ENCODE peak calls at places on chromosome 14, in five cellular contexts. One of them, this sample, is unnamed.

GRCh38 chr14:67191768-67192290 is 2.6 kb downstream of the GARIN2 start:
- DNase-seq in MM.1S: no peak
- DNase-seq in astrocyte: peak; percentile 70
- DNase-seq in kidney: no peak
- DNase-seq in HCT116: no peak
- DNase-seq in this sample: no peak

GRCh38 chr14:72883963-72884362 is 9.9 kb downstream of the DPF3 start:
- DNase-seq in astrocyte: peak; percentile 32
- DNase-seq in kidney: no peak
- DNase-seq in MM.1S: no peak
- DNase-seq in HCT116: no peak
- DNase-seq in this sample: no peak

GRCh38 chr14:49972199-49972671 is 79.4 kb downstream of the ARF6 start:
- DNase-seq in MM.1S: peak; percentile 6
- DNase-seq in astrocyte: peak; percentile 66
- DNase-seq in HCT116: no peak
- DNase-seq in kidney: no peak
- DNase-seq in this sample: peak; percentile 74

GRCh38 chr14:64159588-64159987 is 134.6 kb downstream of the ESR2 start:
- DNase-seq in HCT116: no peak
- DNase-seq in astrocyte: no peak
- DNase-seq in MM.1S: no peak
- DNase-seq in kidney: no peak
- DNase-seq in this sample: no peak

GRCh38 chr14:73344304-73344703 is 107.0 kb downstream of the PAPLN start:
- DNase-seq in kidney: no peak
- DNase-seq in astrocyte: no peak
- DNase-seq in HCT116: no peak
- DNase-seq in MM.1S: no peak
- DNase-seq in this sample: no peak

GRCh38 chr14:59507063-59507751 is 22.9 kb downstream of the JKAMP start:
- DNase-seq in HCT116: peak; percentile 42
- DNase-seq in astrocyte: peak; percentile 10
- DNase-seq in kidney: no peak
- DNase-seq in MM.1S: peak; percentile 34
- DNase-seq in this sample: peak; percentile 70

GRCh38 chr14:59852350-59852749 is 18.2 kb downstream of the RTN1 start:
- DNase-seq in kidney: no peak
- DNase-seq in MM.1S: no peak
- DNase-seq in HCT116: no peak
- DNase-seq in astrocyte: no peak
- DNase-seq in this sample: no peak

GRCh38 chr14:73241481-73242165 is 4.3 kb downstream of the PAPLN start:
- DNase-seq in MM.1S: no peak
- DNase-seq in kidney: peak; percentile 85
- DNase-seq in HCT116: no peak
- DNase-seq in astrocyte: no peak
- DNase-seq in this sample: no peak

GRCh38 chr14:96138241-96138640 is 66.4 kb upstream of the BDKRB2 start:
- DNase-seq in HCT116: no peak
- DNase-seq in kidney: no peak
- DNase-seq in MM.1S: no peak
- DNase-seq in astrocyte: peak; percentile 14
- DNase-seq in this sample: peak; percentile 33

GRCh38 chr14:58717211-58717610 is 79.4 kb downstream of the DACT1 start:
- DNase-seq in HCT116: no peak
- DNase-seq in kidney: no peak
- DNase-seq in astrocyte: no peak
- DNase-seq in MM.1S: no peak
- DNase-seq in this sample: peak; percentile 13

GRCh38 chr14:78848234-78848820 is 678.2 kb downstream of the NRXN3 start:
- DNase-seq in astrocyte: peak; percentile 3
- DNase-seq in kidney: no peak
- DNase-seq in MM.1S: peak; percentile 29
- DNase-seq in HCT116: peak; percentile 18
- DNase-seq in this sample: peak; percentile 33

GRCh38 chr14:75224561-75224960 is 48.1 kb upstream of the TMED10 start:
- DNase-seq in MM.1S: no peak
- DNase-seq in astrocyte: no peak
- DNase-seq in HCT116: no peak
- DNase-seq in kidney: no peak
- DNase-seq in this sample: peak; percentile 53

GRCh38 chr14:98949506-98950135 is 322.4 kb downstream of the BCL11B start:
- DNase-seq in astrocyte: no peak
- DNase-seq in HCT116: no peak
- DNase-seq in MM.1S: no peak
- DNase-seq in kidney: no peak
- DNase-seq in this sample: no peak

GRCh38 chr14:81464253-81465001 is 64.3 kb upstream of the STON2 start:
- DNase-seq in MM.1S: peak; percentile 74
- DNase-seq in HCT116: peak; percentile 40
- DNase-seq in astrocyte: peak; percentile 26
- DNase-seq in kidney: no peak
- DNase-seq in this sample: peak; percentile 70

GRCh38 chr14:67883717-67884116 is 64.1 kb downstream of the RAD51B start:
- DNase-seq in kidney: no peak
- DNase-seq in HCT116: no peak
- DNase-seq in MM.1S: peak; percentile 12
- DNase-seq in astrocyte: no peak
- DNase-seq in this sample: peak; percentile 34

GRCh38 chr14:68675233-68675577 is 117.7 kb downstream of the ZFP36L1 start:
- DNase-seq in MM.1S: no peak
- DNase-seq in astrocyte: no peak
- DNase-seq in HCT116: no peak
- DNase-seq in kidney: no peak
- DNase-seq in this sample: no peak

GRCh38 chr14:101760138-101761011 is 1.1 kb upstream of the PPP2R5C start:
- DNase-seq in MM.1S: peak; percentile 85
- DNase-seq in astrocyte: peak; percentile 91
- DNase-seq in HCT116: peak; percentile 94
- DNase-seq in kidney: peak; percentile 100
- DNase-seq in this sample: peak; percentile 96

GRCh38 chr14:35556548-35556947 is 22.6 kb downstream of the INSM2 start:
- DNase-seq in HCT116: no peak
- DNase-seq in MM.1S: no peak
- DNase-seq in kidney: no peak
- DNase-seq in astrocyte: no peak
- DNase-seq in this sample: no peak

GRCh38 chr14:60349663-60350365 is 100.8 kb downstream of the PPM1A start:
- DNase-seq in astrocyte: peak; percentile 19
- DNase-seq in MM.1S: peak; percentile 55
- DNase-seq in kidney: no peak
- DNase-seq in HCT116: peak; percentile 39
- DNase-seq in this sample: peak; percentile 47

GRCh38 chr14:90553921-90554336 is 157.1 kb downstream of the CALM1 start:
- DNase-seq in kidney: peak; percentile 66
- DNase-seq in HCT116: no peak
- DNase-seq in MM.1S: no peak
- DNase-seq in astrocyte: no peak
- DNase-seq in this sample: no peak
- H3K9ac ChIP-seq in kidney: no peak overlapping the region
- H3K9ac ChIP-seq in HCT116: no peak overlapping the region
- H3K9ac ChIP-seq in MM.1S: no peak overlapping the region
- H3K9ac ChIP-seq in astrocyte: no peak overlapping the region
- H3K9ac ChIP-seq in this sample: no peak overlapping the region

GRCh38 chr14:51216602-51217001 is 23.4 kb upstream of the TMX1 start:
- DNase-seq in MM.1S: no peak
- DNase-seq in astrocyte: no peak
- DNase-seq in kidney: no peak
- DNase-seq in HCT116: no peak
- DNase-seq in this sample: no peak
- H3K9ac ChIP-seq in MM.1S: no peak overlapping the region
- H3K9ac ChIP-seq in astrocyte: no peak overlapping the region
- H3K9ac ChIP-seq in kidney: no peak overlapping the region
- H3K9ac ChIP-seq in HCT116: no peak overlapping the region
- H3K9ac ChIP-seq in this sample: no peak overlapping the region

GRCh38 chr14:54783660-54784015 is 119.0 kb downstream of the GCH1 start:
- DNase-seq in kidney: no peak
- DNase-seq in astrocyte: no peak
- DNase-seq in MM.1S: no peak
- DNase-seq in HCT116: no peak
- DNase-seq in this sample: no peak
- H3K9ac ChIP-seq in kidney: no peak overlapping the region
- H3K9ac ChIP-seq in astrocyte: no peak overlapping the region
- H3K9ac ChIP-seq in MM.1S: no peak overlapping the region
- H3K9ac ChIP-seq in HCT116: no peak overlapping the region
- H3K9ac ChIP-seq in this sample: no peak overlapping the region

GRCh38 chr14:94109915-94110250 is 653 bp upstream of the IFI27 start:
- DNase-seq in astrocyte: no peak
- DNase-seq in MM.1S: no peak
- DNase-seq in HCT116: no peak
- DNase-seq in kidney: no peak
- DNase-seq in this sample: no peak

GRCh38 chr14:94112513-94113060 is 2.1 kb downstream of the IFI27 start:
- DNase-seq in HCT116: no peak
- DNase-seq in astrocyte: no peak
- DNase-seq in kidney: no peak
- DNase-seq in MM.1S: no peak
- DNase-seq in this sample: no peak

GRCh38 chr14:94113073-94113472 is 2.5 kb downstream of the IFI27 start:
- DNase-seq in MM.1S: no peak
- DNase-seq in kidney: no peak
- DNase-seq in astrocyte: no peak
- DNase-seq in HCT116: no peak
- DNase-seq in this sample: no peak

GRCh38 chr14:94111276-94112095 is 950 bp downstream of the IFI27 start:
- DNase-seq in MM.1S: no peak
- DNase-seq in HCT116: no peak
- DNase-seq in astrocyte: no peak
- DNase-seq in kidney: peak; percentile 77
- DNase-seq in this sample: no peak

GRCh38 chr14:94110552-94111181 is at the start of gene IFI27:
- DNase-seq in HCT116: no peak
- DNase-seq in astrocyte: peak; percentile 43
- DNase-seq in kidney: no peak
- DNase-seq in MM.1S: no peak
- DNase-seq in this sample: no peak
- H3K9ac ChIP-seq in HCT116: no peak within 1 kb of the TSS
- H3K9ac ChIP-seq in astrocyte: no peak within 1 kb of the TSS
- H3K9ac ChIP-seq in kidney: peak within 1 kb of the TSS; percentile 29
- H3K9ac ChIP-seq in MM.1S: no peak within 1 kb of the TSS
- H3K9ac ChIP-seq in this sample: peak within 1 kb of the TSS; percentile 90

GRCh38 chr14:32939254-32940065 is 781 bp downstream of the NPAS3 start:
- DNase-seq in HCT116: no peak
- DNase-seq in MM.1S: no peak
- DNase-seq in kidney: peak; percentile 95
- DNase-seq in astrocyte: peak; percentile 75
- DNase-seq in this sample: peak; percentile 90

GRCh38 chr14:32938719-32939253 is at the start of gene NPAS3:
- DNase-seq in kidney: peak; percentile 69
- DNase-seq in MM.1S: no peak
- DNase-seq in astrocyte: no peak
- DNase-seq in HCT116: no peak
- DNase-seq in this sample: no peak

GRCh38 chr14:32940711-32941667 is 2.3 kb downstream of the NPAS3 start:
- DNase-seq in astrocyte: no peak
- DNase-seq in HCT116: no peak
- DNase-seq in kidney: no peak
- DNase-seq in MM.1S: no peak
- DNase-seq in this sample: no peak

GRCh38 chr14:32941668-32942065 is 3.0 kb downstream of the NPAS3 start:
- DNase-seq in MM.1S: no peak
- DNase-seq in astrocyte: no peak
- DNase-seq in kidney: no peak
- DNase-seq in HCT116: no peak
- DNase-seq in this sample: no peak

GRCh38 chr14:32940066-32940651 is 1.5 kb downstream of the NPAS3 start:
- DNase-seq in MM.1S: no peak
- DNase-seq in HCT116: no peak
- DNase-seq in astrocyte: peak; percentile 65
- DNase-seq in kidney: no peak
- DNase-seq in this sample: peak; percentile 52
- H3K9ac ChIP-seq in MM.1S: no peak overlapping the region
- H3K9ac ChIP-seq in HCT116: no peak overlapping the region
- H3K9ac ChIP-seq in astrocyte: peak overlapping the region; percentile 96
- H3K9ac ChIP-seq in kidney: peak overlapping the region; percentile 9
- H3K9ac ChIP-seq in this sample: peak overlapping the region; percentile 96

DNA sequence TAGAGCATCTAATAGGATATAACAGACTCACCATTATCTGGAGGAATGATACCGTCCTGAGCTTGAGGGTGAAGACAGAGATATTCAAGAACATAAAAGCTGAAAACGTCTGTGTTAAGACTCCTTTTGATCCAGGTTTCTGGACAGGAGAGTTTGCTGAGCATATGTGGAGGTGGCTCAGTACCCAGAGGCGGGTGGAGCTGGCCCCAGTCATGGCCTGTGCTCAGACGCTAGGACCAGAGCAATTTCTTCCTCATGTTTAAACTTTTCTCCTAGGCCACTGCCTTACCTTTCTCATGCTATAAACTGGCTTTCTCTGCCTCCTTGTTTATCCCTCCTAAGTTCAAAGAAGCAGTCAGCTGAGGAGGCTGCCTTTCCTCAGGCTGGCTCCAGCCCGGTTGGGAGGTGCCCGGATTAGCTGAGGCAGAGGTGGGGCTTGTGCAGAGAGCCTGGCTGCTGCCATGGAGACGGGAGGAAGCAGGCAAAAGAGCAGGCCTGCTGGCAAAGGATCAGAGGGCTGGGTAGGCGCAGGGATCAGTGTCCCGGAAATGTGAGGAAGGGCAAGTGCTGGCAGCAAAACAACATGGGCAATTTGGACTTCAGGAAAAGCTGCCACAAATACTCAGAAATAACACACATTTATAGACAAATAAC is 13.7 kb downstream of the COA8 start:
- DNase-seq in astrocyte: peak; percentile 74
- DNase-seq in kidney: peak; percentile 98
- DNase-seq in HCT116: peak; percentile 53
- DNase-seq in MM.1S: no peak
- DNase-seq in this sample: peak; percentile 89
- H3K9ac ChIP-seq in astrocyte: peak overlapping the region; percentile 12
- H3K9ac ChIP-seq in kidney: no peak overlapping the region
- H3K9ac ChIP-seq in HCT116: peak overlapping the region; percentile 24
- H3K9ac ChIP-seq in MM.1S: no peak overlapping the region
- H3K9ac ChIP-seq in this sample: peak overlapping the region; percentile 92

DNA sequence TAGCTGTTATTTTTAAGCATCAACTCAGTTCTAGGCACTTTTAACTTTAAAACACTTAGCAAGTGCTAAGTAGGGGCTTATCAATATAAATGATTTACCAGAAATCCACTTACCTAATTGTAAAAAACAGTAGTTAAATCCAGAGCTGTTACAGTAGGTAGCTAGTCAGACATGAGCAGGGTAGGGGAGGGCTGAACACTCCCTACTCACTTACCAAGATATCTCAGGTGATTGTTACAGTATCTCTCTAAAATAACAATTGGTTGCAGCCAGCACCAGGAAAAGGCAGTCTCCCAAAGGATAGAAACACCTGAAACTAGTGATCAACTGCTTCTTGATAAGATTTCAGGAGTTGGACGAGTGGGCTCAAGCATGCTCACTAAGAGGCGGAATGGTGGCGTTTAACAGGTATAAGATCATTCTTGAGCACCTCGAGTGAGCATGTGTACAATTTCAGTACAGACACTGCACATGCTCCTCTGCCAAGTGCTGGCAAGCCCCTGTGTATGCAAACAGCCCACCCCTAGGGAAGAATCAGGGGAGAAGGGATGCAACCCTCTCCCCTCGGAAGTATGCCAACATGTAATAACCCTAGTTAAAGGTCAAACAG is 1113.5 kb upstream of the SEL1L start:
- DNase-seq in kidney: no peak
- DNase-seq in MM.1S: no peak
- DNase-seq in astrocyte: no peak
- DNase-seq in HCT116: no peak
- DNase-seq in this sample: no peak
- H3K9ac ChIP-seq in kidney: no peak overlapping the region
- H3K9ac ChIP-seq in MM.1S: no peak overlapping the region
- H3K9ac ChIP-seq in astrocyte: no peak overlapping the region
- H3K9ac ChIP-seq in HCT116: no peak overlapping the region
- H3K9ac ChIP-seq in this sample: no peak overlapping the region

This sample was measured in mesenchymal stem cell.